ENCODE peak calls at places on chromosome 6, in six cellular contexts. One of them, this sample, is unnamed.
A peak's percentile ranks its signal among the peaks of the same experiment; 100 is the strongest.

GRCh38 chr6:31903957-31904356 is 2.1 kb upstream of the ZBTB12 start:
- DNase-seq in AG10803: no peak
- DNase-seq in GM20000: no peak
- DNase-seq in foreskin fibroblast: no peak
- DNase-seq in neural crest cell: no peak
- DNase-seq in upper lobe of right lung: no peak
- DNase-seq in this sample: no peak

GRCh38 chr6:114100421-114100820 is 129.5 kb upstream of the HDAC2 start:
- DNase-seq in foreskin fibroblast: peak; percentile 25
- DNase-seq in GM20000: no peak
- DNase-seq in upper lobe of right lung: no peak
- DNase-seq in AG10803: peak; percentile 26
- DNase-seq in neural crest cell: no peak
- DNase-seq in this sample: no peak

GRCh38 chr6:159676804-159677203 is 16.2 kb downstream of the SOD2 start:
- DNase-seq in neural crest cell: no peak
- DNase-seq in foreskin fibroblast: no peak
- DNase-seq in AG10803: no peak
- DNase-seq in GM20000: no peak
- DNase-seq in upper lobe of right lung: no peak
- DNase-seq in this sample: no peak

GRCh38 chr6:134816780-134817179 is 133.1 kb downstream of the ALDH8A1 start:
- DNase-seq in GM20000: no peak
- DNase-seq in foreskin fibroblast: no peak
- DNase-seq in AG10803: peak; percentile 27
- DNase-seq in neural crest cell: no peak
- DNase-seq in upper lobe of right lung: no peak
- DNase-seq in this sample: no peak

GRCh38 chr6:157978021-157978783 is 3.5 kb upstream of the SYNJ2 start:
- DNase-seq in upper lobe of right lung: no peak
- DNase-seq in GM20000: no peak
- DNase-seq in neural crest cell: no peak
- DNase-seq in foreskin fibroblast: no peak
- DNase-seq in AG10803: no peak
- DNase-seq in this sample: no peak

GRCh38 chr6:118882314-118882905 is 11.5 kb upstream of the ASF1A start:
- DNase-seq in foreskin fibroblast: no peak
- DNase-seq in GM20000: no peak
- DNase-seq in upper lobe of right lung: no peak
- DNase-seq in neural crest cell: no peak
- DNase-seq in AG10803: no peak
- DNase-seq in this sample: no peak

GRCh38 chr6:29702519-29703103 is 20.6 kb upstream of the HLA-F start:
- DNase-seq in foreskin fibroblast: no peak
- DNase-seq in GM20000: peak; percentile 60
- DNase-seq in neural crest cell: peak; percentile 73
- DNase-seq in upper lobe of right lung: peak; percentile 77
- DNase-seq in AG10803: peak; percentile 14
- DNase-seq in this sample: peak; percentile 78

GRCh38 chr6:7628479-7628878 is 38.5 kb downstream of the SNRNP48 start:
- DNase-seq in neural crest cell: no peak
- DNase-seq in GM20000: no peak
- DNase-seq in AG10803: peak; percentile 54
- DNase-seq in upper lobe of right lung: no peak
- DNase-seq in foreskin fibroblast: no peak
- DNase-seq in this sample: no peak

GRCh38 chr6:156977527-156978291 is 200.5 kb downstream of the ARID1B start:
- DNase-seq in AG10803: peak; percentile 72
- DNase-seq in GM20000: no peak
- DNase-seq in foreskin fibroblast: no peak
- DNase-seq in neural crest cell: no peak
- DNase-seq in upper lobe of right lung: no peak
- DNase-seq in this sample: no peak

GRCh38 chr6:3722211-3722621 is 29.3 kb downstream of the PXDC1 start:
- DNase-seq in upper lobe of right lung: no peak
- DNase-seq in neural crest cell: no peak
- DNase-seq in AG10803: peak; percentile 78
- DNase-seq in GM20000: no peak
- DNase-seq in foreskin fibroblast: peak; percentile 52
- DNase-seq in this sample: no peak

GRCh38 chr6:147122823-147123222 is 81.4 kb upstream of the STXBP5 start:
- DNase-seq in foreskin fibroblast: no peak
- DNase-seq in AG10803: no peak
- DNase-seq in GM20000: no peak
- DNase-seq in neural crest cell: no peak
- DNase-seq in upper lobe of right lung: no peak
- DNase-seq in this sample: no peak

GRCh38 chr6:43833223-43833995 is 63.4 kb downstream of the VEGFA start:
- DNase-seq in upper lobe of right lung: no peak
- DNase-seq in neural crest cell: no peak
- DNase-seq in GM20000: no peak
- DNase-seq in AG10803: no peak
- DNase-seq in foreskin fibroblast: no peak
- DNase-seq in this sample: no peak

GRCh38 chr6:103983860-103984259 is 875.9 kb downstream of the HACE1 start:
- DNase-seq in GM20000: no peak
- DNase-seq in neural crest cell: no peak
- DNase-seq in AG10803: no peak
- DNase-seq in foreskin fibroblast: no peak
- DNase-seq in upper lobe of right lung: no peak
- DNase-seq in this sample: no peak

GRCh38 chr6:11008821-11009220 is 35.3 kb downstream of the ELOVL2 start:
- DNase-seq in foreskin fibroblast: no peak
- DNase-seq in neural crest cell: no peak
- DNase-seq in GM20000: no peak
- DNase-seq in AG10803: peak; percentile 53
- DNase-seq in upper lobe of right lung: no peak
- DNase-seq in this sample: no peak

GRCh38 chr6:15739867-15740266 is 77.0 kb upstream of the DTNBP1 start:
- DNase-seq in neural crest cell: no peak
- DNase-seq in AG10803: no peak
- DNase-seq in upper lobe of right lung: no peak
- DNase-seq in GM20000: no peak
- DNase-seq in foreskin fibroblast: no peak
- DNase-seq in this sample: no peak

GRCh38 chr6:53813801-53814200 is 19.0 kb downstream of the LRRC1 start:
- DNase-seq in foreskin fibroblast: no peak
- DNase-seq in GM20000: no peak
- DNase-seq in upper lobe of right lung: no peak
- DNase-seq in neural crest cell: no peak
- DNase-seq in AG10803: no peak
- DNase-seq in this sample: no peak

GRCh38 chr6:17086469-17086868 is 15.4 kb upstream of the STMND1 start:
- DNase-seq in neural crest cell: peak; percentile 28
- DNase-seq in upper lobe of right lung: no peak
- DNase-seq in AG10803: peak; percentile 78
- DNase-seq in GM20000: peak; percentile 50
- DNase-seq in foreskin fibroblast: peak; percentile 61
- DNase-seq in this sample: peak; percentile 43
- TF ChIP-seq CTCF in neural crest cell: peak; percentile 78
- TF ChIP-seq CTCF in upper lobe of right lung: peak; percentile 73
- TF ChIP-seq CTCF in AG10803: peak; percentile 77
- TF ChIP-seq CTCF in GM20000: peak; percentile 23
- TF ChIP-seq CTCF in foreskin fibroblast: peak; percentile 54
- TF ChIP-seq CTCF in this sample: peak; percentile 54

DNA sequence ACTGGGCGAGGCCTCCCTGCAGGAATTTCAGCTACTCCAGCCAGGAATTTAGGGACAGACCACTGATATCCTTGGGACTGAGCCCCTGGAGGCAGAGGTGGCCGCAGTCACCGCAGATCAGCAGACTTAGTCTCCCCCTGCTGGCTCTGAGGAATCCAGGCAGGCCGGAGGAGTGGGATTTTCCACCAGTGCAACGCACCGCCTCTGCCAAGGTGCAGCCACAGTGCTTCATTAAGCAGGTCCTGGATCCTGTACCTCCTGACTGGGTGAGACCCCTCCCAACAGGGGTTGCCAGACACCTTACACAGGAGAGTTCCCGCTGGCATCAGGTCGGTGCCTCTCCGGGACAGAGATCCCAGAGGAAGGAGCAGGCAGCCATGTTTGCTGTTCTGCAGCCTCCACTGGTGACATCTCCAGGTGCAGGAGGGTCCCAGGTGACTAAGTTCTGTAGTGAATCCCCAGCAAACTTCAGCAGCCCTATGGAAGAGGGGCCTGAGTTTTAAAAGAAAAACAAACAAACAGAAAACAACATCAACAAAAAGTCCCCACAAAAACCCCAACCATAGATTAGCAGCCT is 515.2 kb downstream of the FRK start:
- DNase-seq in GM20000: no peak
- DNase-seq in foreskin fibroblast: no peak
- DNase-seq in upper lobe of right lung: no peak
- DNase-seq in neural crest cell: peak; percentile 24
- DNase-seq in AG10803: no peak
- DNase-seq in this sample: no peak
- TF ChIP-seq CTCF in GM20000: no peak
- TF ChIP-seq CTCF in foreskin fibroblast: peak; percentile 11
- TF ChIP-seq CTCF in upper lobe of right lung: no peak
- TF ChIP-seq CTCF in neural crest cell: peak; percentile 56
- TF ChIP-seq CTCF in AG10803: peak; percentile 19
- TF ChIP-seq CTCF in this sample: no peak

GRCh38 chr6:13328076-13328874 is at the start of gene TBC1D7:
- DNase-seq in GM20000: peak; percentile 93
- DNase-seq in upper lobe of right lung: peak; percentile 96
- DNase-seq in neural crest cell: peak; percentile 89
- DNase-seq in foreskin fibroblast: peak; percentile 86
- DNase-seq in AG10803: peak; percentile 90
- DNase-seq in this sample: peak; percentile 95
- TF ChIP-seq CTCF in GM20000: no peak
- TF ChIP-seq CTCF in upper lobe of right lung: no peak
- TF ChIP-seq CTCF in neural crest cell: peak; percentile 43
- TF ChIP-seq CTCF in foreskin fibroblast: no peak
- TF ChIP-seq CTCF in AG10803: peak; percentile 34
- TF ChIP-seq CTCF in this sample: no peak

GRCh38 chr6:16759181-16759645 is 2.0 kb downstream of the ATXN1 start:
- DNase-seq in AG10803: peak; percentile 60
- DNase-seq in foreskin fibroblast: no peak
- DNase-seq in neural crest cell: no peak
- DNase-seq in upper lobe of right lung: no peak
- DNase-seq in GM20000: peak; percentile 13
- DNase-seq in this sample: no peak

GRCh38 chr6:16758163-16758975 is 2.9 kb downstream of the ATXN1 start:
- DNase-seq in foreskin fibroblast: no peak
- DNase-seq in upper lobe of right lung: no peak
- DNase-seq in neural crest cell: no peak
- DNase-seq in GM20000: no peak
- DNase-seq in AG10803: peak; percentile 40
- DNase-seq in this sample: no peak

GRCh38 chr6:16760536-16761468 is at the start of gene ATXN1:
- DNase-seq in foreskin fibroblast: no peak
- DNase-seq in neural crest cell: peak; percentile 54
- DNase-seq in AG10803: peak; percentile 65
- DNase-seq in upper lobe of right lung: peak; percentile 81
- DNase-seq in GM20000: peak; percentile 81
- DNase-seq in this sample: peak; percentile 56

GRCh38 chr6:16761469-16762264 is 407 bp upstream of the ATXN1 start:
- DNase-seq in GM20000: peak; percentile 90
- DNase-seq in AG10803: peak; percentile 92
- DNase-seq in neural crest cell: peak; percentile 60
- DNase-seq in foreskin fibroblast: peak; percentile 88
- DNase-seq in upper lobe of right lung: peak; percentile 94
- DNase-seq in this sample: peak; percentile 85

DNA sequence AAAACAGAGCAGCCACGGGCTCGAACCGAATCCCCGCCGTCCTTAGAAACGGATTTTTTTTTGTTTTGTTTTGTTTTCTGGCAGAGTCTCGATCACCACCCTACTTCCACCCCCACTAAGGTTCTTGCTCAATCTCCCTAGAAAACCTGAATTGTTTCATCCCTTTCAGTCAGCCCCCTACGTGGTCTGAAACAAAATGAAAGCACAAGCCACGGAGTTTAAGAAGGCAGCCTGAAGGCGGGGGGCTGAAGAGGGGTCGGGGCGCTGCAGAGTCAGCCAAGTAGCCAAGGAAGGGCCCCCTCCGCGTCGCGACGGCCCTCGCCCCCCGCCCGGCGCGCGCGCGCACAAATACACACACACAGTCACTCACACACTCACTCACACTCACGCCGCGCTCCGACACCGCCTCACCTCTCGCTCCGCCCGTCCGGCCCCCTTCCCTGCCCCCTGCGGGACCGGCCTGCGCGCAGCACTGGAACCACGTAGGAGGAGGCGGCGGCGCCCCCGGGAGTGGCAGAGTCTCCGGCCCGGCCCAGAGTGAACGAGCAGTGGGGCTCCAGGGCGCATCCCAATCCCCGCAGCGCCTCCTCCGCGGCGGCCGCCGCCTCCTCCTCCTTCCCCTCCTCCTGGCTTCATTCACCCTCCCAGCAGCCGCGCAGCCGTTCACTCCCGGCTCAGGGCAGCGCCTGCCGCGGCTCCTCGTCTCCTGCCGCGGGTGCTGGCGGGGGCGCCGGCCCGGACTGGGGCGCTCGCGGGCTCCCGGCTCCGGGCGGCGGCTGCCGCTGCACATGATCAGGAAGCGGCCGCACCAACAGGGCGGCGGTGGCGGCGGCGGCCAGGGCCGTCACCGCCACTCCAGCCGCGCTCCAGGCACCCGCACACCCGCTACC is 1.4 kb downstream of the ATXN1 start:
- DNase-seq in foreskin fibroblast: peak; percentile 90
- DNase-seq in neural crest cell: peak; percentile 68
- DNase-seq in GM20000: peak; percentile 81
- DNase-seq in AG10803: peak; percentile 91
- DNase-seq in upper lobe of right lung: peak; percentile 95
- DNase-seq in this sample: peak; percentile 72
- TF ChIP-seq CTCF in foreskin fibroblast: no peak
- TF ChIP-seq CTCF in neural crest cell: peak; percentile 24
- TF ChIP-seq CTCF in GM20000: peak; percentile 3
- TF ChIP-seq CTCF in AG10803: no peak
- TF ChIP-seq CTCF in upper lobe of right lung: peak; percentile 30
- TF ChIP-seq CTCF in this sample: no peak

GRCh38 chr6:46963626-46964025 is 41.9 kb upstream of the ADGRF5 start:
- DNase-seq in GM20000: no peak
- DNase-seq in foreskin fibroblast: no peak
- DNase-seq in upper lobe of right lung: no peak
- DNase-seq in AG10803: no peak
- DNase-seq in neural crest cell: no peak
- DNase-seq in this sample: no peak
- TF ChIP-seq CTCF in GM20000: no peak
- TF ChIP-seq CTCF in foreskin fibroblast: no peak
- TF ChIP-seq CTCF in upper lobe of right lung: no peak
- TF ChIP-seq CTCF in AG10803: no peak
- TF ChIP-seq CTCF in neural crest cell: no peak
- TF ChIP-seq CTCF in this sample: no peak

This sample was measured in GM13976.